ENCODE peak calls at places on chromosomes 3 and 15, in four cellular contexts. A, T, N and P are unnamed samples. For H3K4me1, the result is how much of the 10 kb centered on the place peaks cover.

GRCh38 chr3:17079933-17080332 is 195.2 kb downstream of the PLCL2 start:
- DNase-seq in T (no peak), N (no peak), A (no peak), P (no peak)

GRCh38 chr15:36608166-36608565 is 28.7 kb downstream of the CDIN1 start:
- DNase-seq in N (no peak), A (no peak), T (no peak), P (no peak)

GRCh38 chr15:70559223-70559823 is 204.0 kb downstream of the UACA start:
- DNase-seq in A (peak), T (peak), N (no peak), P (peak)

GRCh38 chr15:91517491-91518200 is 335.9 kb upstream of the SLCO3A1 start:
- DNase-seq in A (no peak), T (no peak), N (no peak), P (peak)

GRCh38 chr15:101482526-101483371 is 6.8 kb downstream of the PCSK6 start:
- DNase-seq in N (no peak), A (no peak), T (no peak), P (no peak)

GRCh38 chr3:190491533-190492054 is 22.3 kb upstream of the IL1RAP start:
- DNase-seq in T (no peak), N (no peak), A (no peak), P (peak)

GRCh38 chr3:66468016-66468735 is 32.6 kb downstream of the LRIG1 start:
- DNase-seq in T (no peak), A (no peak), N (no peak), P (no peak)

GRCh38 chr3:129039271-129040038 is 21.1 kb upstream of the GP9 start:
- DNase-seq in T (no peak), A (peak), N (no peak), P (peak)

GRCh38 chr3:190773948-190774347 is 88.5 kb downstream of the GMNC start:
- DNase-seq in N (no peak), A (no peak), T (no peak), P (no peak)

GRCh38 chr3:42804831-42805821 is 836 bp upstream of the HIGD1A start:
- DNase-seq in T (peak), N (peak), A (no peak), P (peak)

DNA sequence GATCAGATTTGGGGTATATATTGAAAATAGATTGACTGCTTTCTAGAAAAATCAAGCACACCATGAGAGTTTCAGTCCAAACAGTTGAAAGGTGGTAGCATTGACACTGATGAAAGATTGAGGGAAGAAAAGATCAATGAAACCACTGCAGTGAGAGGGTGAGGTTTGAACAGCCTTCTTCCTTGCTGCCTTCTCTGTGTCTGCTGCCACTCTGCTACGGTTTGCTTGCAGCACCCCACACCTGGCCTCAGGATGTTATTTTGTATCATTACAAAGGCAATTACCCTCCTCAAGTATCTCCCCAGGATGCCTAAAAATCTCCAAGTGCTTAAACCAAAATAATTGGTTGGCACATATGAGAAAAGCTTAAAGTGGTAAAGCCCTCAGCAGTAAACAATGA is 683.6 kb upstream of the ARPP21 start:
- DNase-seq in A (no peak), N (no peak), T (no peak), P (no peak)
- H3K4me1 ChIP-seq in A (under half), N (under half), T (under half), P (under half)

GRCh38 chr15:74124196-74124595 is 6.2 kb upstream of the ISLR2 start:
- DNase-seq in N (no peak), A (no peak), T (no peak), P (no peak)
- H3K4me1 ChIP-seq in N (under half), A (under half), T (under half), P (under half)

GRCh38 chr3:182741214-182741613 is 52.1 kb upstream of the ATP11B start:
- DNase-seq in T (no peak), A (no peak), N (no peak), P (no peak)

GRCh38 chr3:182739619-182740018 is 53.7 kb upstream of the ATP11B start:
- DNase-seq in T (no peak), A (no peak), N (no peak), P (no peak)

GRCh38 chr3:182735672-182736071 is 57.6 kb upstream of the ATP11B start:
- DNase-seq in A (no peak), N (no peak), T (no peak), P (no peak)

GRCh38 chr3:182740710-182741109 is 52.6 kb upstream of the ATP11B start:
- DNase-seq in N (no peak), T (no peak), A (no peak), P (no peak)

DNA sequence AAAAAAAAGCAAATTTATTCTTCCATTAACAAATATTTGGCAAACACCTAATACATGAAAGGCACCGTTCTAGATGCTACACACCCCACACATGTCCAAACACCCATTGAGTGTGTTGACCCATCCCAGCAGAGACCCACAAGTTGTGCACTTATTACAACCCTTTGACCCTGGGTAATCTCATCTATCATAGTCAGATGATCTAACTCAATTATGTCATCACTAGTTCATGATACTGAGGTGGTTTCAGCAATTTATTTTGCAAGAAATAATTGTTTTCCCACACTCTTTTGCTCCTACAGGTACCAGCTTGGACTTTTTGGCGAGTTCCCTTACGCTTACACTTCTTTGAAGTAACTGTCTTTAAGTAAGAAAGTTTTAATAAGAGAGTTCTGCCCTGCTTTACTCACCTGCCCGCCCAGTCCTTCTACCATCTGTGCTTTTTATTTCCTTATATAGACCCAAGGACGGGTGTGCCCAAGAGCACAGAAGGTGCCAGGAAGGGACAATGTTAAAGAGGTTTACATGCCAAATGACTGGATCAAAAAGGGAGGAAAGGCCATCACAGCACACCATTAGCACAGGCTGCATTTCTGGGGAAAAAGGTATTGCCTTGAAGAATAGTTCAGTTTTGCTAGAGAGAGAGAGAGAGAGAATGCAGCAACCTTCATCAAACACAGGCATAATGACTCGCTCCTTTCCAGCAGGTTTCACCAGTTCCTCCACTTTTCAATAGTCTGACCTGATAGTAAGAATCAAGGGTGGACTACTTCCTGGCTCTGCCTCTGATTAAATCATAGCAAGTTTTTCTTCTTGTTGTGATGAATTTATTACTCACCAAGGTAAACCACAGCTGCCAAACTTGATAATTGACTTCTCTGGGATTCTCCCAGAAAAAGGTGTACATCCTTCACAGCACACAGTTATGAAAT is 54.5 kb upstream of the ATP11B start:
- DNase-seq in A (no peak), T (no peak), N (no peak), P (no peak)
- H3K4me1 ChIP-seq in A (under half), T (under half), N (under half), P (under half)

GRCh38 chr3:181725033-181725775 is 13.5 kb downstream of the SOX2 start:
- DNase-seq in N (no peak), T (no peak), A (no peak), P (no peak)
- H3K4me1 ChIP-seq in N (under half), T (under half), A (under half), P (under half)

DNA sequence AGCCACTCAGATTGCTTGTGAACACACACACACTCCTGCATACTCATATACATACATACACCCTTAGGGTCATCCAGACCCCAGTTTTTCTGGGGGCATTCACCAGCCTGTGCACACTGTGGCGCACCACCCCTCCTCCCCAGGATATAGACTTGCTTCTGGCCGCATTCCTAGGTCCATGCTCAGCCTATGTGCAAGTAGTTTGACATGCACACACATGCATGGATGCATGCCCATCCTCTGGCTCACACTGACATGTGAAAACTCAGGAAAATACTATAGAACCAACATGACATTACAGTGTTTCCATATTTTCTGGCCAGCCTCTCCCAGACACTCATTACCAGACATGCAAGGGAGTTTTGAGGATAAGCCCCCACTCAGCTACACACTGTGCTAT is 79.3 kb upstream of the POLG start:
- DNase-seq in A (no peak), T (no peak), N (no peak), P (no peak)
- H3K4me1 ChIP-seq in A (under half), T (under half), N (under half), P (under half)

GRCh38 chr3:51242939-51243338 is 142.2 kb upstream of the MANF start:
- DNase-seq in T (no peak), A (no peak), N (no peak), P (no peak)
- H3K4me1 ChIP-seq in T (under half), A (under half), N (under half), P (under half)

DNA sequence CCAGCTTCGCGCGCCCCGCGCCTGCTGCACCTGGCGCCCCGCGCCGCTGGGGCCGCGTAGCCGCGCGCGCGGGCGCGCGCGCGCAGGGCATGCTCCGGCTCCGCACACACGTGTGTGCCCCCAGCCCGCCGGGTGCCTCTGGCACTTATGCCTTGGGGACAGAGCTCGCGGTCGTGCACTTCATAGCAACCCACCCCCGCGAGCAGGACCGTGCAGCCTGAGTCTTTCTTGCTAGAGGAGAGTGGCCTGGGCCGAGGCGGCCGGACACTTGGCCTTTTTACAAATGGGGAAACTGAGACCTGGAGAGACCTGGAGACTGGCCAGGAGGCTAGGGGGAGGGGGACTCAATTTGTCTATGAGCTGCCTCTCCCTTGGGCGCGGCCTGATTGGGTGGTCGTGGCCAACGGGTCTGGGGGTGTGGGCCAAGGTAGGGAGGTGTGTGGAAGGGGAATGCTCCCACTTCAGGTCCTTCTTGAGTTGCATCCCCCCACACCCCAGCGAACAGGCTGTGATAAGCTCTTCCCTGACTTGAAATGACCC is 562 bp downstream of the NBEAL2 start:
- DNase-seq in A (peak), T (peak), N (peak), P (peak)
- H3K4me1 ChIP-seq in A (under half), T (half or more), N (under half), P (under half)

GRCh38 chr15:60840306-60840702 is 361.4 kb upstream of the ICE2 start:
- DNase-seq in N (no peak), T (no peak), A (no peak), P (peak)
- H3K4me1 ChIP-seq in N (under half), T (under half), A (under half), P (under half)